ENCODE peak calls at places on chromosome 6, in seven cellular contexts. I is K562, A is HCT116, Y is sigmoid colon, X is fibroblast of pulmonary artery, D is kidney epithelial cell, C is HL-60. F is an unnamed sample.

GRCh38 chr6:161743526-161744196 is 469.8 kb upstream of the AGPAT4 start:
- DNase-seq in I (no peak), A (no peak), Y (no peak), X (no peak), D (no peak), C (no peak), F (no peak)

GRCh38 chr6:75855047-75855446 is 106.0 kb downstream of the MYO6 start:
- DNase-seq in I (peak), A (peak), Y (no peak), X (peak), D (peak), C (peak), F (no peak)

GRCh38 chr6:39812853-39813533 is 20.8 kb downstream of the DAAM2 start:
- DNase-seq in I (no peak), A (no peak), Y (no peak), X (peak), D (no peak), C (no peak), F (no peak)

GRCh38 chr6:134802426-134803058 is 147.4 kb downstream of the ALDH8A1 start:
- DNase-seq in I (no peak), A (no peak), Y (no peak), X (no peak), D (peak), C (no peak), F (no peak)

GRCh38 chr6:113909224-113909856 is 52.2 kb downstream of the MARCKS start:
- DNase-seq in I (peak), A (peak), Y (no peak), X (peak), D (no peak), C (peak), F (no peak)

GRCh38 chr6:108383967-108384366 is 89.1 kb downstream of the AFG1L start:
- DNase-seq in I (no peak), A (no peak), Y (no peak), X (no peak), D (no peak), C (no peak), F (no peak)

GRCh38 chr6:160919713-160920112 is 71.9 kb upstream of the MAP3K4 start:
- DNase-seq in I (no peak), A (no peak), Y (no peak), X (peak), D (peak), C (peak), F (no peak)

GRCh38 chr6:167247814-167248595 is 43.1 kb upstream of the UNC93A start:
- DNase-seq in I (no peak), A (no peak), Y (no peak), X (no peak), D (no peak), C (no peak), F (no peak)

GRCh38 chr6:17204548-17204947 is 76.6 kb upstream of the RBM24 start:
- DNase-seq in I (no peak), A (no peak), Y (no peak), X (no peak), D (no peak), C (no peak), F (no peak)

GRCh38 chr6:166645928-166646327 is 18.9 kb upstream of the RPS6KA2 start:
- DNase-seq in I (no peak), A (no peak), Y (no peak), X (no peak), D (no peak), C (no peak), F (no peak)

GRCh38 chr6:88952065-88952704 is 11.2 kb downstream of the RNGTT start:
- DNase-seq in I (no peak), A (no peak), Y (no peak), X (peak), D (no peak), C (no peak), F (no peak)

GRCh38 chr6:95117236-95117635 is 460.1 kb upstream of the MANEA start:
- DNase-seq in I (no peak), A (peak), Y (no peak), X (no peak), D (no peak), C (no peak), F (no peak)

GRCh38 chr6:1624071-1624847 is 14.5 kb downstream of the FOXC1 start:
- DNase-seq in I (no peak), A (no peak), Y (peak), X (no peak), D (no peak), C (no peak), F (peak)

GRCh38 chr6:108163644-108164536 is 1.9 kb upstream of the NR2E1 start:
- DNase-seq in I (no peak), A (no peak), Y (no peak), X (no peak), D (no peak), C (no peak), F (no peak)

GRCh38 chr6:31680841-31681671 is at the start of gene LY6G5C:
- DNase-seq in I (peak), A (peak), Y (peak), X (peak), D (peak), C (peak), F (peak)

GRCh38 chr6:108156180-108156937 is 9.5 kb upstream of the NR2E1 start:
- DNase-seq in I (no peak), A (no peak), Y (no peak), X (no peak), D (no peak), C (no peak), F (no peak)

GRCh38 chr6:89745728-89746127 is 73.9 kb downstream of the MDN1 start:
- DNase-seq in I (no peak), A (no peak), Y (no peak), X (peak), D (no peak), C (no peak), F (no peak)

GRCh38 chr6:132491303-132491702 is 21.6 kb downstream of the STX7 start:
- DNase-seq in I (no peak), A (no peak), Y (no peak), X (peak), D (no peak), C (no peak), F (peak)

GRCh38 chr6:125843593-125843992 is 52.8 kb downstream of the NCOA7 start:
- DNase-seq in I (no peak), A (no peak), Y (no peak), X (no peak), D (no peak), C (peak), F (no peak)

GRCh38 chr6:97077380-97077779 is 152.9 kb downstream of the KLHL32 start:
- DNase-seq in I (no peak), A (no peak), Y (no peak), X (peak), D (no peak), C (no peak), F (no peak)

GRCh38 chr6:28980797-28981390 is 24.2 kb downstream of the ZNF311 start:
- DNase-seq in I (peak), A (peak), Y (no peak), X (peak), D (no peak), C (peak), F (no peak)

GRCh38 chr6:37635319-37635718 is 62.4 kb downstream of the MDGA1 start:
- DNase-seq in I (no peak), A (no peak), Y (no peak), X (no peak), D (no peak), C (no peak), F (no peak)

GRCh38 chr6:116444092-116444491 is 17.1 kb upstream of the CALHM6 start:
- DNase-seq in I (peak), A (peak), Y (no peak), X (peak), D (no peak), C (peak), F (no peak)

GRCh38 chr6:33008944-33009861 is at the start of gene HLA-DOA:
- DNase-seq in I (peak), A (peak), Y (no peak), X (no peak), D (no peak), C (no peak), F (no peak)

GRCh38 chr6:27547157-27548075 is 74.5 kb upstream of the ZNF184 start:
- DNase-seq in I (peak), A (peak), Y (no peak), X (peak), D (no peak), C (peak), F (no peak)

GRCh38 chr6:105678516-105678915 is 275.6 kb upstream of the PREP start:
- DNase-seq in I (no peak), A (no peak), Y (no peak), X (no peak), D (no peak), C (no peak), F (no peak)

GRCh38 chr6:56682580-56682979 is 39.9 kb upstream of the DST start:
- DNase-seq in I (no peak), A (no peak), Y (no peak), X (no peak), D (no peak), C (no peak), F (no peak)

GRCh38 chr6:115071962-115072361 is 729.1 kb upstream of the HS3ST5 start:
- DNase-seq in I (no peak), A (no peak), Y (no peak), X (no peak), D (no peak), C (no peak), F (no peak)

GRCh38 chr6:83215131-83216047 is 22.2 kb downstream of the RWDD2A start:
- DNase-seq in I (peak), A (peak), Y (peak), X (peak), D (no peak), C (peak), F (peak)

GRCh38 chr6:133407320-133408100 is 166.4 kb downstream of the EYA4 start:
- DNase-seq in I (no peak), A (no peak), Y (no peak), X (no peak), D (no peak), C (no peak), F (no peak)

GRCh38 chr6:37612475-37612874 is 85.2 kb downstream of the MDGA1 start:
- DNase-seq in I (no peak), A (no peak), Y (peak), X (peak), D (no peak), C (no peak), F (no peak)

GRCh38 chr6:42420741-42421140 is 31.0 kb downstream of the TRERF1 start:
- DNase-seq in I (no peak), A (no peak), Y (no peak), X (no peak), D (no peak), C (no peak), F (no peak)

GRCh38 chr6:139107051-139107450 is 27.8 kb upstream of the HECA start:
- DNase-seq in I (no peak), A (no peak), Y (no peak), X (no peak), D (no peak), C (no peak), F (no peak)

GRCh38 chr6:24858154-24858801 is 59.6 kb upstream of the ARMH2 start:
- DNase-seq in I (no peak), A (no peak), Y (no peak), X (peak), D (no peak), C (peak), F (peak)

GRCh38 chr6:3229566-3230274 is 2.3 kb upstream of the TUBB2B start:
- DNase-seq in I (peak), A (no peak), Y (no peak), X (no peak), D (no peak), C (no peak), F (no peak)

GRCh38 chr6:70884074-70884983 is 72.5 kb downstream of the B3GAT2 start:
- DNase-seq in I (peak), A (peak), Y (peak), X (peak), D (no peak), C (peak), F (no peak)

GRCh38 chr6:70874181-70874913 is 82.5 kb downstream of the B3GAT2 start:
- DNase-seq in I (no peak), A (no peak), Y (no peak), X (no peak), D (no peak), C (no peak), F (no peak)

DNA sequence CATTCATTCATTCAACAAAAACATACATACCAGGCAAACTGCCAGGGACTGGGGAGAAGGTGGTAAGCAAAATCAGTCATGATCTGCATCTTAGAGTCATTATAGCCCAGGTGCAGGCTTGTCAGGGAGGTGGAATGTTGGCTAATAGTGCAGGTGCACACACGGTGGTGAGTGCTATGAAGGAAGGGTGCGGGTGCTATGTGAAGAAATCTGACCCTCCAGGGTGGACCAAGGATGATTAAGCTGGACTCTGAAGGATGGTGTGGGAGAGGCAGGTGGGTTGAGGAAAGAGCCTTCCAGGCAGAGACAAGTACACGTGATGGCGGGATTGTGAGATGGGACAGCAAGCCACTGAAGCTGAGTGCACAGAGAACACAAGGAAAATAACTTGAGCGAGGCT is 77.4 kb downstream of the B3GAT2 start:
- DNase-seq in I (no peak), A (no peak), Y (no peak), X (no peak), D (no peak), C (no peak), F (no peak)
- TF ChIP-seq CTCF in I (no peak), A (no peak), Y (no peak), X (no peak), D (no peak), C (no peak), F (no peak)

DNA sequence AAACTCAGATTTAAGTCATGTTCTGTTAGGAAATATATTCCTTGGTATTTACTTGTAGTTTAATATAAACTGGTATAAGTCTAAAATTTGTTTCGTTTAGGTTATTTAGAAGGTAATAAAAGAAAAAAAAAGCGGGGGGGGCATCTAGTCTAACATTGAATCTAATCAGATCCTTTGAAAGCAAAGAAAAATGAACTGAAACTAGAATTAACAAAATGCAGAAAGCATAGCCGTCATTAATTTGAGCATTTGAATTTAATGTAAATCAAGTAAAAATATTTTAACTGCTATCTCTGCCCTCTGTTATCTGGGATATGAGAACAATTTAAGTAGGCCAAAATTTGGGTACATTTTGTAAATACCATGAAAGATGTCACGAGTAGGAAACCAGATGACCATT is 54.1 kb downstream of the SNX9 start:
- DNase-seq in I (no peak), A (no peak), Y (no peak), X (no peak), D (no peak), C (no peak), F (no peak)
- TF ChIP-seq CTCF in I (no peak), A (no peak), Y (no peak), X (no peak), D (no peak), C (no peak), F (no peak)

DNA sequence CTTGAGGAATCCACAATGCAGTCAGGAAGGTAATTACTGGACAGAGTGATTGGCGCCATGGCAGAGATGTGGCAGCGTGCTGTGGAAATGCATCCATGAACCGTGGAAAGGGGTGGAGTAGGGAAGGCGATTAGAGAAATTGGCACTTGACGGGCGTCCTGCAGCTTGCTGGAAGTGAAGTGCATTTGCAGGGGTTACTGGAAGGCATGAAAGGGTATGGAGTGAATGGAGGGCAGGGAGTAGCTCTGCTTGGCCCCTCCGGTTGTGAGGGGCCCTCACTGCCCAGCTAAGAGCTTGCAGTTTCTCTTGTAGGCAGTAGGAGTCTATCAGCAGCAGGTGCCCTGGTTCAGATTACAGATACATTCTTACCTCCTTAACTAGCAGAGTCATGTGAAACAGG is 122.5 kb upstream of the TIAM2 start:
- DNase-seq in I (no peak), A (no peak), Y (no peak), X (no peak), D (no peak), C (no peak), F (no peak)
- TF ChIP-seq CTCF in I (no peak), A (no peak), Y (no peak), X (no peak), D (no peak), C (no peak), F (no peak)

DNA sequence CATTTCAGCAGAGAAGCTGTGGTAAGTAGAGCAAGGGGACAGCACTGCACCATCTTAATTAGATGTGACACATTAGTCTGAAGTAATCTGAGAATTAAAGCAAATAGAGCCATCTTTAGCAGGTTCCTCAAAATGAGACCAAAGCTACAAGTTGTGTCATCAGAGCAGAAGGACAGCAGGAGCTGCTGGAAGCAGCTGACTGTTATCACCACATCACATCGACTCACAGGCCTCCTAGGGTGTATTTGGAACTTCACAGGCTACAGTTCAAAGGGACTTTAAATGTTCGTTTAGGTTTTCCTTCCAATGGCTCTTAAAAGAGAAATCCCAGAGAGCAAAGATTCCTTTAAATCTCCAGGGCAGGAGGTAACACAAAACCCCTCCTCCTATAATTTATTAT is 69.5 kb downstream of the LCA5 start:
- DNase-seq in I (no peak), A (no peak), Y (no peak), X (no peak), D (no peak), C (no peak), F (peak)
- TF ChIP-seq CTCF in I (no peak), A (no peak), Y (no peak), X (no peak), D (no peak), C (no peak), F (no peak)

DNA sequence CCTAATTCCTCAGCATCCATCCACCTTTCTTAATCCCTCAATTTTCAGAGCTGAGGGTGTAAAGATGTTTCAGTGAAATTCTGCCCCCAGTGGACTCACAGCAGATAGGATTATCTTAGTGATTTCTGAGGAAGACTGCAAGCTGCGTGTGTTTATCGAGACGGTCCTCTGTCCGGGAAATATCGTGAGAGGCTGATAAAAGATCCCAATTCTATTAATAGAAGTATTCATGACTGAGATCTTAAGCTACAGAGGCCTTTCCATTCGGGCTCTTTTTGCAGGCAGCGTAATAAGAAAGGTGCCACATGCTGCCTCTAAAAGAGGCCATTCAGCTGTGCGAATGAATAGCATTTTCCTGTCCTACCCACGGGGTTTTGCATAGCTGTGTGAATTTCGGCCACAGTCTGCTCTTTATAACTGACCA is 209.0 kb downstream of the ARHGAP18 start:
- DNase-seq in I (peak), A (peak), Y (no peak), X (peak), D (no peak), C (no peak), F (no peak)
- TF ChIP-seq CTCF in I (peak), A (peak), Y (no peak), X (peak), D (no peak), C (peak), F (peak)

F was measured in CD14-positive monocyte.